ENCODE peak calls at places on chromosomes 3 and 15, in eight cellular contexts. E is HFFc6, T is right lobe of liver, R is progenitor cell of endocrine pancreas, K is PC-9, U is heart right ventricle, I is colonic mucosa, Y is IMR-90. H is an unnamed sample.

GRCh38 chr15:66573719-66574641 is 8.2 kb upstream of the LCTL start:
- DNase-seq in T (no peak), E (peak), Y (peak), U (no peak), I (no peak), R (no peak), K (no peak), H (no peak)

GRCh38 chr15:63456253-63456652 is 48.1 kb upstream of the USP3 start:
- DNase-seq in K (no peak), E (no peak), T (no peak), I (no peak), R (no peak), Y (no peak), U (no peak), H (no peak)

GRCh38 chr15:29401644-29402043 is 132.0 kb upstream of the NSMCE3 start:
- DNase-seq in Y (no peak), T (no peak), I (no peak), U (no peak), E (no peak), K (no peak), R (no peak), H (no peak)

GRCh38 chr3:177358968-177359600 is 161.8 kb upstream of the TBL1XR1 start:
- DNase-seq in U (peak), T (peak), R (peak), Y (no peak), K (peak), E (no peak), I (peak), H (peak)

GRCh38 chr15:88454231-88454630 is 13.0 kb downstream of the MRPL46 start:
- DNase-seq in I (no peak), U (no peak), E (no peak), K (no peak), T (no peak), R (no peak), Y (peak), H (no peak)

GRCh38 chr3:29898609-29899008 is 617.7 kb downstream of the RBMS3 start:
- DNase-seq in R (no peak), Y (no peak), U (no peak), K (no peak), E (no peak), T (no peak), I (no peak), H (no peak)

GRCh38 chr3:38450853-38451252 is 2.8 kb upstream of the ACVR2B start:
- DNase-seq in T (no peak), U (no peak), E (no peak), K (no peak), Y (no peak), R (no peak), I (no peak), H (no peak)

GRCh38 chr3:11655188-11655928 is 11.6 kb upstream of the VGLL4 start:
- DNase-seq in K (no peak), Y (no peak), U (no peak), T (no peak), R (no peak), E (no peak), I (no peak), H (no peak)

GRCh38 chr3:126827121-126827520 is 123.1 kb downstream of the CHCHD6 start:
- DNase-seq in K (no peak), T (no peak), Y (peak), E (no peak), R (no peak), I (no peak), U (peak), H (no peak)

GRCh38 chr3:67000006-67000405 is 1.9 kb downstream of the KBTBD8 start:
- DNase-seq in I (no peak), R (no peak), K (no peak), Y (peak), E (peak), T (no peak), U (no peak), H (no peak)

GRCh38 chr15:88899251-88899650 is 3.9 kb upstream of the HAPLN3 start:
- DNase-seq in E (no peak), U (no peak), I (no peak), Y (no peak), K (no peak), R (no peak), T (no peak), H (no peak)

GRCh38 chr15:42324308-42324707 is 35.0 kb upstream of the CAPN3 start:
- DNase-seq in K (peak), Y (peak), U (no peak), R (no peak), E (peak), I (no peak), T (no peak), H (no peak)

GRCh38 chr3:57026918-57027317 is 33.5 kb upstream of the SPATA12 start:
- DNase-seq in Y (peak), I (peak), R (no peak), T (no peak), E (peak), K (no peak), U (no peak), H (no peak)

GRCh38 chr15:77335298-77335697 is 84.6 kb downstream of the PEAK1 start:
- DNase-seq in U (no peak), R (no peak), K (no peak), E (no peak), I (no peak), T (no peak), Y (peak), H (no peak)

GRCh38 chr3:31925271-31925630 is 55.8 kb downstream of the OSBPL10 start:
- DNase-seq in U (no peak), K (no peak), R (no peak), E (no peak), T (no peak), I (no peak), Y (no peak), H (no peak)

GRCh38 chr3:190009621-190010020 is 111.1 kb downstream of the P3H2 start:
- DNase-seq in U (no peak), R (no peak), T (no peak), I (no peak), Y (no peak), E (no peak), K (no peak), H (no peak)

GRCh38 chr3:141816958-141817357 is 53.8 kb downstream of the GRK7 start:
- DNase-seq in E (no peak), K (no peak), U (no peak), I (no peak), T (no peak), Y (no peak), R (no peak), H (no peak)

GRCh38 chr3:79467721-79468120 is 300.1 kb downstream of the ROBO1 start:
- DNase-seq in K (no peak), T (no peak), U (no peak), I (no peak), R (no peak), Y (no peak), E (no peak), H (no peak)

GRCh38 chr3:49719214-49719884 is at the start of gene AMIGO3:
- DNase-seq in Y (peak), U (peak), K (no peak), E (peak), T (peak), I (peak), R (peak), H (peak)
- TF ChIP-seq CTCF in Y (peak), U (peak), K (no peak), E (peak), T (peak), I (peak), R (peak), H (peak)

DNA sequence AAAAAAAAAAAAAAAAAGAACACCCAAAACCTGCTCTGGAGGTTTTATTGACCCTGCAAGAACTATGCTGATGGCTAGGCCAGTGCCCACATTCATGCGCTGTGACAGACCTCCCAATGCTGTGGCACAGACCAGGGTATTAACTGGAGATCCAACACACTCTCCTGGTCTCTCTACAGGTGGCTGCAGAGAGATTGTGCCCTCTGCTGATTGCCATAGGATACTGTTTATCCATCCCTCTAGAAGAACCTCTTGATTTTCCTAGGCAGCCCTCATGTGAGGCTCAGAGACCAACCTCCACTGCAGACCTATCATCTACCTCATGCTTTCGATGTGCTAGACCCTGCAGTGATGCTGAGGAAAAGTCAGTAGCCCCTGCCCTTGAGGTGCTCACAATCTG is 125.5 kb upstream of the TRIM42 start:
- DNase-seq in Y (no peak), U (no peak), I (no peak), R (no peak), E (no peak), K (no peak), T (no peak), H (no peak)
- TF ChIP-seq CTCF in Y (no peak), U (no peak), I (no peak), R (no peak), E (no peak), K (peak), T (no peak), H (no peak)

DNA sequence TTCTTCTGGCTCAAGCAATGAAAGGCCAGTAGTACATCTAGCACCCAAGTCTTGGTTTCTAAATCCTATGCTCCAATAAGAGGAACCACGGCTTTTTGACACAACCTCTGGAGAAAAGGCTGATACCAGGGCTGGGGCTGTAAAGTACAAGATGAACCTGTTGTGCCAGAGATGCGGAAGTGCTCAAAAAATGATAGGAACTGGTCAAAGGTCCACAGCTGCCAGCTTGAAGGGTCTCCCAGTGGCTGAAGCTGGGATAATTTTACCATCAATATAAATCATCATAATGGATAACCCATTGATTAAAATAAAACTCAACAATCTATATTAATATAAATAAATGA is 562 bp upstream of the NCEH1 start:
- DNase-seq in T (no peak), U (no peak), Y (no peak), I (peak), R (no peak), K (peak), E (no peak), H (no peak)
- TF ChIP-seq CTCF in T (no peak), U (no peak), Y (no peak), I (no peak), R (no peak), K (no peak), E (no peak), H (no peak)

GRCh38 chr3:82053236-82053635 is 291.8 kb upstream of the GBE1 start:
- DNase-seq in K (no peak), T (no peak), R (no peak), E (no peak), U (no peak), Y (no peak), I (no peak), H (no peak)

GRCh38 chr3:82048711-82049110 is 287.3 kb upstream of the GBE1 start:
- DNase-seq in E (no peak), U (no peak), Y (no peak), K (no peak), R (no peak), I (no peak), T (no peak), H (no peak)

GRCh38 chr3:82054849-82055248 is 293.4 kb upstream of the GBE1 start:
- DNase-seq in U (no peak), K (no peak), E (no peak), R (no peak), T (no peak), I (no peak), Y (no peak), H (no peak)

GRCh38 chr3:82044918-82045715 is 283.7 kb upstream of the GBE1 start:
- DNase-seq in I (no peak), E (no peak), Y (no peak), U (no peak), K (no peak), R (no peak), T (no peak), H (no peak)

DNA sequence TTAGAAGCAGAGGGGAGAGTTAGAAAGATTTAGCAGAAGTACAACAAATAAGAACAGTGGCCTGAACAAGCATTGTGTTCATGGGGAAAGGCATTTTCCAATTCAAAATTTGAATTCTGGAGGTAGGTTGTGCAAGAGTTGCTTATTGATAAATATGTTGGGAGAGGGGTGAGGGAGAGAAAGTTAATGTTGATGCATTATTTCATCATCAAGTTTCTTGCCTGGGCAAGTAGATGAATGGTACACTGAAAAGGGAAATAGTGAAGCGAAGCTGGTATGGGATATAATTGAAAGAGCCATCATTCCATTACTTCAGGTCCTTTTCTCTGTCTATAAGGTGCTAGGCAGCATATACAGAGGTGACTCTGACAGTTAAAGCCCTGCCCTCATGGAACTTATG is 288.9 kb upstream of the GBE1 start:
- DNase-seq in T (no peak), U (no peak), K (no peak), I (no peak), R (no peak), E (no peak), Y (no peak), H (no peak)
- TF ChIP-seq CTCF in T (no peak), U (no peak), K (no peak), I (no peak), R (no peak), E (no peak), Y (no peak), H (no peak)

DNA sequence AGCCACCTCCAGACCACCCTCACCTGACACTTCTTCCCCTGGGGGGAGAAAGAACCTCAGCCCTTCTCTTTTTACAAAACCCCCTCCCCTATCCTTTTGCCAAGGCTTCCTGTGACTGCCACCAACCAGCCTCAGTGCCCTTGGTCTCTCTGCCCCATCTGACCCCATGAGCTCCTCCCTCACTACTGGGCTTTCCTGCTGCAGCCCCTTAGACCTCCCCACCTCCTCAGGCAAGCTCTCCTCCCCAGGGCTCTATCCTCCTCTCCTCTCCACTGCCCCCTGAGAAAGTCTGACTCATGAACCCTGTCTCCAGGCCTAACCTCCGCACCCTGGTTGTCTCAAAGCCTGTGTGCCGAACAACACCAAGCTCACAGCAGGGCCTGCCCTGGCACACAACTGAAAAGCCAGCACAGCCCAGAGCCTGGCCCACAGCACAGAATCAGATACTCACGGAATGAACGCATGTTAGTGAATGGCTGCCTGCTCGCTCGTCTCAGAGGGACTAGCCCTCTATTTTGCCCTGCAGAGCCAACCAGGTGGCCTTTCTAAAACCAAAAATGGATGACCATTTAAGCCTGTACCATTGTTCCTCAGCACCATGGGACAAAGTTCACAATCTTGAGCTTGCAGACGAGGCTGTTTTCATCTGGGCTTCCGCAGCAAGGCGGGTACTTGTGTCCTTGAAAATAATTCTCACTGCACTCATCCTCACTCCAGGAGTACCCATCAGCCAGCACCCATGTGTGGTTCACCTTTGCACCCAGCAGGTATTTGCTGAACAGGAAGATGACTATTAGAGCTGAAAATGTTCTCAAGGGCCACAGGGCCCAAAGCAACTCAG is 1.7 kb downstream of the CHDH start:
- DNase-seq in U (no peak), T (peak), K (no peak), R (no peak), Y (no peak), I (peak), E (no peak), H (no peak)
- TF ChIP-seq CTCF in U (no peak), T (no peak), K (no peak), R (no peak), Y (no peak), I (no peak), E (no peak), H (no peak)

GRCh38 chr15:74632601-74633000 is 17.0 kb downstream of the CLK3 start:
- DNase-seq in K (no peak), R (no peak), I (no peak), E (no peak), U (no peak), Y (no peak), T (no peak), H (no peak)

GRCh38 chr15:74631087-74631385 is 15.4 kb downstream of the CLK3 start:
- DNase-seq in K (no peak), R (no peak), Y (no peak), U (no peak), E (no peak), I (no peak), T (no peak), H (no peak)

GRCh38 chr15:74630284-74631086 is 14.8 kb downstream of the CLK3 start:
- DNase-seq in U (no peak), Y (no peak), K (no peak), R (no peak), E (no peak), I (no peak), T (no peak), H (no peak)

GRCh38 chr15:74631408-74631807 is 15.8 kb downstream of the CLK3 start:
- DNase-seq in K (no peak), T (peak), U (no peak), I (no peak), Y (no peak), E (no peak), R (no peak), H (no peak)

GRCh38 chr15:74631935-74632560 is 16.4 kb downstream of the CLK3 start:
- DNase-seq in R (peak), U (peak), I (peak), K (no peak), T (peak), Y (peak), E (peak), H (no peak)
- TF ChIP-seq CTCF in R (peak), U (peak), I (peak), K (peak), T (peak), Y (peak), E (peak), H (peak)

DNA sequence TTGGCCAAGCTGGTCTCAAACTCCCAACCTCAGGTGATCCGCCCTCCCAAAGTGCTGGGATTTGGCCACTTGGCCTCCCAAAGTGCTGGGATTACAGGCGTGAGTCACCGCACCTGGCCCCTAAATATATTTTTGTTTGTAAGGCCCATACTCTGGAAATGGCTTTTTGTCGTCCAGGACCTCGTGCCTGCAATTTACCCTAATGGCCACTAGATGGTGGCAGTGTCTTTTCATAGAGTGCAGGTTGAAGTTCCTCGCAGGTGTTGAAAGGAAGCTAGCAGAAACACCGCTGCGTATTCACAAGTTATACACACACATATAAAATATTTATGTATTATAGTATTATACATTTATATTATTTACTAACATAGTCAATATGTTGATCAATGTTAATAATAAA is 97.2 kb downstream of the LRTM1 start:
- DNase-seq in K (no peak), Y (peak), R (no peak), I (peak), T (no peak), E (peak), U (no peak), H (no peak)
- TF ChIP-seq CTCF in K (peak), Y (peak), R (peak), I (peak), T (peak), E (peak), U (peak), H (peak)

GRCh38 chr15:78811124-78811824 is at the start of gene ADAMTS7:
- DNase-seq in Y (peak), U (peak), I (peak), R (peak), T (peak), E (peak), K (no peak), H (peak)
- TF ChIP-seq CTCF in Y (peak), U (peak), I (peak), R (peak), T (peak), E (peak), K (peak), H (peak)

DNA sequence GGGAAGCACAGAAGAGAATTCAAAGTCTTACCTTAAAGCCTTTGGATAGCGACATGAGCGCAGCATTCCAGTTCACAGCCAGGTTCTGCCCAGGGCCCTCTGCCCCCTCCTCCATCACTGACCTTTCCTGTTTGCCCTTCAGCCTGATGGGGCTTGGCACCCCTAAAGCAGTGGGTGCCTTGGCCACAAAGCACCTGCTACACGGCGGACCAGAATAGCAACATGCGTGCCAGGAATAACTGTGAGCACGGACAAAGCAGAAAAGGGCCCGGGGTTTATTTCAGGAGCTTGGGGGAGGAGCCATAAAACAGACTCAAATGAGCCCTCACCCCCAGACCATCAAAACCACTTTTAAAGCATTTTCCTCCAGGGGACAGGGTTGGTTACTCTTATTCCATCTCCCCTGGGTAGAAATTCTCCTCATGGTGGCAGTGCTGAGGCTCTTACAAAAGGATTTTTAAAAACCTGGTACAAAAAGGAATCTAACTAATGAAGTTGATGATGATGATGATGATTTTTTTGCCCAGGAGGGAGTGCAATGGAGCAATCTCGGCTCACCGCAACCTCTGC is 135.4 kb downstream of the KLF13 start:
- DNase-seq in K (no peak), U (no peak), E (no peak), T (no peak), I (no peak), Y (no peak), R (no peak), H (no peak)
- TF ChIP-seq CTCF in K (no peak), U (no peak), E (peak), T (peak), I (no peak), Y (peak), R (no peak), H (no peak)